ENCODE peak calls at places on chromosomes 3 and 15, in five cellular contexts. H, E, A, G and R are unnamed samples.

GRCh38 chr3:169811606-169812123 is 1.0 kb upstream of the LRRIQ4 start:
- DNase-seq in G (no peak), H (peak; percentile 81), E (no peak), A (no peak), R (peak; percentile 27)

GRCh38 chr15:81308260-81308659 is 15.7 kb downstream of the STARD5 start:
- DNase-seq in G (no peak), E (no peak), H (no peak), A (no peak), R (no peak)

GRCh38 chr3:32869513-32870047 is 51.8 kb downstream of the TRIM71 start:
- DNase-seq in G (no peak), E (no peak), H (no peak), A (no peak), R (no peak)

GRCh38 chr15:69393831-69394491 is 20.2 kb upstream of the KIF23 start:
- DNase-seq in E (no peak), G (no peak), A (no peak), H (no peak), R (no peak)

GRCh38 chr15:60589253-60589652 is 110.3 kb upstream of the ICE2 start:
- DNase-seq in H (no peak), A (no peak), G (no peak), E (no peak), R (no peak)

GRCh38 chr3:111714305-111714704 is 119.2 kb upstream of the ZBED2 start:
- DNase-seq in H (peak; percentile 40), G (no peak), A (no peak), E (no peak), R (no peak)

GRCh38 chr3:132682201-132682600 is 22.1 kb downstream of the UBA5 start:
- DNase-seq in G (no peak), H (no peak), A (no peak), E (no peak), R (no peak)

GRCh38 chr3:132549890-132550578 is 47.0 kb upstream of the ACKR4 start:
- DNase-seq in E (no peak), A (no peak), H (peak; percentile 62), G (no peak), R (no peak)

GRCh38 chr3:49017978-49018706 is at the start of gene DALRD3:
- DNase-seq in A (peak; percentile 61), E (peak; percentile 61), G (peak; percentile 62), H (peak; percentile 64), R (peak; percentile 75)

GRCh38 chr3:173411288-173412064 is 13.9 kb downstream of the NLGN1 start:
- DNase-seq in G (no peak), A (no peak), E (no peak), H (peak; percentile 64), R (no peak)

GRCh38 chr3:165455360-165455759 is 259.2 kb upstream of the SLITRK3 start:
- DNase-seq in E (no peak), H (no peak), G (no peak), A (no peak), R (no peak)

GRCh38 chr3:29758108-29759020 is 477.5 kb downstream of the RBMS3 start:
- DNase-seq in G (no peak), H (peak; percentile 92), A (no peak), E (no peak), R (no peak)

GRCh38 chr3:170290194-170290593 is 67.3 kb upstream of the SKIL start:
- DNase-seq in H (no peak), E (no peak), G (no peak), A (no peak), R (no peak)

GRCh38 chr3:186268616-186269448 is 93.2 kb downstream of the DGKG start:
- DNase-seq in H (peak; percentile 38), E (no peak), G (no peak), A (no peak), R (no peak)

GRCh38 chr3:184485906-184486305 is 75.7 kb upstream of the EPHB3 start:
- DNase-seq in H (no peak), A (no peak), E (no peak), G (no peak), R (no peak)

GRCh38 chr3:37996785-37997301 is 6.3 kb downstream of the VILL start:
- DNase-seq in A (peak; percentile 58), E (peak; percentile 73), G (peak; percentile 69), H (peak; percentile 81), R (peak; percentile 65)

GRCh38 chr3:146468234-146468931 is 978 bp downstream of the PLSCR2 start:
- DNase-seq in A (no peak), G (no peak), E (no peak), H (peak; percentile 21), R (no peak)

GRCh38 chr3:120512655-120513054 is 61.9 kb upstream of the FSTL1 start:
- DNase-seq in E (no peak), G (no peak), H (no peak), A (no peak), R (no peak)

GRCh38 chr3:61724801-61725200 is 163.4 kb downstream of the PTPRG start:
- DNase-seq in A (no peak), E (no peak), H (no peak), G (no peak), R (no peak)

GRCh38 chr15:61118885-61119284 is 110.2 kb downstream of the RORA start:
- DNase-seq in G (no peak), A (no peak), E (no peak), H (peak; percentile 5), R (no peak)

GRCh38 chr15:100638177-100638730 is 35.9 kb downstream of the ASB7 start:
- DNase-seq in A (no peak), E (no peak), H (no peak), G (no peak), R (no peak)

GRCh38 chr15:61946778-61947177 is 113.5 kb downstream of the VPS13C start:
- DNase-seq in G (no peak), E (no peak), H (peak; percentile 9), A (no peak), R (no peak)

GRCh38 chr3:48990636-48991421 is 788 bp downstream of the P4HTM start:
- DNase-seq in H (peak; percentile 25), A (no peak), G (peak; percentile 34), E (no peak), R (peak; percentile 22)

GRCh38 chr3:183427206-183428139 is 946 bp downstream of the MCF2L2 start:
- DNase-seq in H (no peak), E (no peak), G (no peak), A (no peak), R (no peak)

GRCh38 chr3:149534671-149535394 is 60.3 kb downstream of the TM4SF4 start:
- DNase-seq in H (peak; percentile 59), A (no peak), G (no peak), E (no peak), R (no peak)

GRCh38 chr3:2510746-2511145 is 412.1 kb downstream of the CNTN4 start:
- DNase-seq in G (no peak), A (no peak), H (no peak), E (no peak), R (no peak)

GRCh38 chr3:188389711-188390346 is 235.9 kb downstream of the LPP start:
- DNase-seq in E (no peak), A (peak; percentile 22), G (no peak), H (no peak), R (peak; percentile 13)

GRCh38 chr15:28909958-28910500 is 24.3 kb downstream of the APBA2 start:
- DNase-seq in A (no peak), H (no peak), E (no peak), G (no peak), R (no peak)

DNA sequence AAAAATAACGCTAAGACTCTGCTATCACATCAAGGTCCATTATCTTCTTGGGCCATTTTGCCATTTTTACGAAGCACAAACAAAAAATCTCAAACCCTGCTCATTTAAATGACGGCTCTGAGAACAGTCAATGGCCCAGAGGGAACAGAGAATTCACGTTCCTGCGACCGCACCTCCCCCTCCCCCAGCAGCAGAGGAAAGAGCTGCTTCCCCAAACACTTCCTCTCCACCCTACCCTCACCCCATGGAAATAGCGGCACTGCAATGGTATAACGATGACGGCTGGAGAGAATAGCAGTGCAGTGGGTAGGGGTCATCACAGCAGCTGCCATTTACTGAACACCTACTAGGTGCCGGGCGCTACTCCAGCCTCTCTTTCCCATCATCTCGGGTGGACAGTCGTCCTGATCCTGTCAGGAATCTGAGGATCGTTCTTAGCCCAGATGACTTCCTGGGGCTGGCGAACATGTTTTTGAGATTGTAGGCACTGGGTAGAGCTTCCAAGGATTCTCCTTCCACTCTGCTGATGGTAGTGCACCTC is 113.3 kb downstream of the IQSEC1 start:
- DNase-seq in E (no peak), A (peak; percentile 69), H (no peak), G (no peak), R (no peak)
- H3K4me1 ChIP-seq in E (no peaks in the 10 kb centered on the region), A (peaks cover 100% of the 10 kb centered on the region), H (peaks cover 4% of the 10 kb centered on the region), G (peaks cover 54% of the 10 kb centered on the region), R (peaks cover 29% of the 10 kb centered on the region)

GRCh38 chr3:54856271-54856670 is 71.6 kb downstream of the LRTM1 start:
- DNase-seq in H (no peak), E (no peak), G (no peak), A (no peak), R (no peak)
- H3K4me1 ChIP-seq in H (peaks cover 18% of the 10 kb centered on the region), E (no peaks in the 10 kb centered on the region), G (no peaks in the 10 kb centered on the region), A (peaks cover 30% of the 10 kb centered on the region), R (no peaks in the 10 kb centered on the region)

DNA sequence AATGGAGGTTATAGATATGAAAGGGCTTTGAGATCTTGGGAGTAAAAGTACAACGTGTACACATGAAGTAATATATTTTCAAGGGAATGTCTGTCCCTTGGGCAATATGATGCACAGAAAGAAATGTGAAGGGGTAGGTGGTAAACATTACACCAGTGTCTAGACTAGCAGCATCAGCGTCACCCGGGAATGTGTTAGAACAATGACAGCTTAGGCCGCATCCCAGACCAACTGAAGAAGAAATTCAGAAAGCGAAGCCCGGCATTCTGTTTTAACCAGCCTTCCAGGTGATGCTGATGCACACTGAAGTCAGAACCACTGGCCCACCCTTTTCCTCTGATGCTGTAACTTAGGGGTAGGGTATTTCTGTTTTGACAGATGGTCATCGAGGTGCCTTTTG is 6.3 kb downstream of the INAFM2 start:
- DNase-seq in G (no peak), A (no peak), E (no peak), H (peak; percentile 36), R (no peak)
- H3K4me1 ChIP-seq in G (peaks cover 4% of the 10 kb centered on the region), A (peaks cover 100% of the 10 kb centered on the region), E (no peaks in the 10 kb centered on the region), H (peaks cover 83% of the 10 kb centered on the region), R (peaks cover 4% of the 10 kb centered on the region)

DNA sequence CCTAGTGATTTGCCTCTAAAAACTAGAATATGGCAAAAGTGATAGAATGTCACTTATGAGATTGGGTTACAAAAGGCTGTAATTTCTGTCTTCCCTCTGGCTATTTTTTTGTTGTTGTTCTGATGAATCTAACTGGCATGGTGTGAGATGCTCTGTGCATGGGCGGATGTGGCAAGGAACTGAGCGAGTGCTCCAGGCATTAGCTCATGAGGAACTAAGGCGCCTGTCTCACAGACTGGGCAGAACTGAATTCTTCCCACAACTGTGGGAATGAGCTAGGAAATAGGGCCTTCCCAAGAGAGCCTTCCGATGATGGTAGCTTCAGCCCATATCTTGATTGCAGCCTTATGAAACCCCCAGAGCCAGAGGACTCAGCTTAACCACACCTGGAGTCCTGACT is 222.5 kb downstream of the NR2F2 start:
- DNase-seq in E (no peak), G (no peak), H (no peak), A (no peak), R (no peak)
- H3K4me1 ChIP-seq in E (no peaks in the 10 kb centered on the region), G (no peaks in the 10 kb centered on the region), H (no peaks in the 10 kb centered on the region), A (peaks cover 20% of the 10 kb centered on the region), R (no peaks in the 10 kb centered on the region)

DNA sequence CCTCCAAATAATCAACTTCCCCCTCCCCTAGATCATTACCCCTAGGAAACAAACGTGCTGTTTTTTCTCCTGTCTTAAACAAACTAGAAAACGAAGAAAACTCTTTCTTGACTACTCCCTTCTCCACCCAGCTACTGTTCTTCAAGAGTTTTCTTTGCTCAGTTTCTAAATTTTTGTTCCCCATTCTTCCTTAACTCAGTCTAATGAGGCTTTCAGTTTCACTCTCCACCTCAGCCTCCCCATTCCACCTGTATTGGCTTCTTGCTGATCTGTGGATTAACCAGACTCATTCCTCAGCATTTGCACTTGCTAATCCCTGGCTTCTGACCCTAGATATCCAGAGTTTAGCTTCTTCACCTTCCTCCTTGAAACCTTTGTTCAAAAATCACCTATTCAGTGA is 26.8 kb downstream of the SERPINI1 start:
- DNase-seq in G (no peak), E (no peak), H (no peak), A (no peak), R (no peak)
- H3K4me1 ChIP-seq in G (no peaks in the 10 kb centered on the region), E (no peaks in the 10 kb centered on the region), H (no peaks in the 10 kb centered on the region), A (no peaks in the 10 kb centered on the region), R (no peaks in the 10 kb centered on the region)